ENCODE peak calls at places on chromosome X, in ten cellular contexts. H, U, D, J, F, T, V, G, A and I are unnamed samples.

GRCh38 chrX:150291014-150291413 is 72.1 kb upstream of the MAMLD1 start:
- DNase-seq in H (no peak), U (no peak), D (no peak), J (no peak), F (no peak), T (no peak), V (no peak), G (peak; percentile 29), A (no peak), I (no peak)

GRCh38 chrX:40496728-40497127 is 84.0 kb upstream of the ATP6AP2 start:
- DNase-seq in H (no peak), U (no peak), D (peak; percentile 33), J (no peak), F (no peak), T (peak; percentile 29), V (no peak), G (peak; percentile 66), A (no peak), I (no peak)

GRCh38 chrX:39171686-39172085 is 370.4 kb downstream of the MID1IP1 start:
- DNase-seq in H (no peak), U (no peak), D (no peak), J (no peak), F (no peak), T (no peak), V (no peak), G (no peak), A (no peak), I (no peak)

GRCh38 chrX:41561045-41561444 is 113.9 kb downstream of the NYX start:
- DNase-seq in H (no peak), U (peak; percentile 17), D (peak; percentile 83), J (no peak), F (no peak), T (peak; percentile 95), V (no peak), G (no peak), A (no peak), I (no peak)

GRCh38 chrX:108224727-108225455 is 133.3 kb downstream of the ATG4A start:
- DNase-seq in H (no peak), U (peak; percentile 16), D (peak; percentile 51), J (no peak), F (no peak), T (peak; percentile 31), V (no peak), G (peak; percentile 73), A (no peak), I (peak; percentile 14)

GRCh38 chrX:108947205-108947604 is 210.8 kb upstream of the IRS4 start:
- DNase-seq in H (no peak), U (no peak), D (no peak), J (no peak), F (no peak), T (no peak), V (no peak), G (no peak), A (no peak), I (no peak)

GRCh38 chrX:13212191-13212651 is 107.6 kb downstream of the ATXN3L start:
- DNase-seq in H (no peak), U (no peak), D (peak; percentile 59), J (no peak), F (no peak), T (peak; percentile 13), V (no peak), G (no peak), A (no peak), I (no peak)

GRCh38 chrX:136268051-136269048 is 17.1 kb upstream of the MAP7D3 start:
- DNase-seq in H (no peak), U (no peak), D (peak; percentile 52), J (peak; percentile 32), F (no peak), T (peak; percentile 50), V (no peak), G (peak; percentile 68), A (no peak), I (no peak)

GRCh38 chrX:15761564-15762191 is 23.6 kb downstream of the CA5B start:
- DNase-seq in H (no peak), U (no peak), D (peak; percentile 36), J (no peak), F (no peak), T (peak; percentile 41), V (no peak), G (peak; percentile 79), A (no peak), I (no peak)

GRCh38 chrX:1576201-1577101 is 15.0 kb upstream of the AKAP17A start:
- DNase-seq in H (no peak), U (no peak), D (no peak), J (no peak), F (no peak), T (no peak), V (peak; percentile 23), G (no peak), A (no peak), I (no peak)

GRCh38 chrX:102727761-102728160 is 7.2 kb downstream of the GPRASP3 start:
- DNase-seq in H (no peak), U (no peak), D (no peak), J (no peak), F (no peak), T (no peak), V (no peak), G (no peak), A (no peak), I (no peak)

GRCh38 chrX:74230094-74230493 is 73.9 kb upstream of the ZCCHC13 start:
- DNase-seq in H (no peak), U (no peak), D (no peak), J (no peak), F (no peak), T (no peak), V (no peak), G (no peak), A (no peak), I (no peak)

GRCh38 chrX:74238771-74239170 is 65.2 kb upstream of the ZCCHC13 start:
- DNase-seq in H (no peak), U (no peak), D (no peak), J (no peak), F (no peak), T (no peak), V (no peak), G (no peak), A (no peak), I (no peak)

GRCh38 chrX:74234829-74235228 is 69.2 kb upstream of the ZCCHC13 start:
- DNase-seq in H (no peak), U (no peak), D (no peak), J (no peak), F (no peak), T (no peak), V (no peak), G (no peak), A (no peak), I (no peak)

GRCh38 chrX:74231625-74232024 is 72.4 kb upstream of the ZCCHC13 start:
- DNase-seq in H (no peak), U (no peak), D (no peak), J (no peak), F (no peak), T (no peak), V (no peak), G (no peak), A (no peak), I (no peak)

GRCh38 chrX:74232859-74233258 is 71.1 kb upstream of the ZCCHC13 start:
- DNase-seq in H (no peak), U (no peak), D (peak; percentile 39), J (no peak), F (no peak), T (peak; percentile 23), V (no peak), G (no peak), A (no peak), I (no peak)
- TF ChIP-seq CTCF in H (no peak), U (no peak), D (no peak), J (no peak), F (no peak), T (no peak), V (no peak), G (peak; percentile 61), A (no peak), I (peak; percentile 19)

GRCh38 chrX:73852022-73852421 is 289.0 kb downstream of the CHIC1 start:
- DNase-seq in H (no peak), U (no peak), D (no peak), J (no peak), F (no peak), T (no peak), V (no peak), G (no peak), A (no peak), I (no peak)

GRCh38 chrX:73849054-73849453 is 286.1 kb downstream of the CHIC1 start:
- DNase-seq in H (no peak), U (no peak), D (no peak), J (no peak), F (no peak), T (no peak), V (no peak), G (no peak), A (no peak), I (no peak)

GRCh38 chrX:73850124-73851013 is 287.4 kb downstream of the CHIC1 start:
- DNase-seq in H (no peak), U (peak; percentile 62), D (peak; percentile 26), J (peak; percentile 66), F (no peak), T (peak; percentile 38), V (no peak), G (peak; percentile 61), A (no peak), I (no peak)

GRCh38 chrX:73851014-73852009 is 288.3 kb downstream of the CHIC1 start:
- DNase-seq in H (no peak), U (peak; percentile 90), D (no peak), J (peak; percentile 86), F (no peak), T (peak; percentile 96), V (no peak), G (no peak), A (no peak), I (no peak)

DNA sequence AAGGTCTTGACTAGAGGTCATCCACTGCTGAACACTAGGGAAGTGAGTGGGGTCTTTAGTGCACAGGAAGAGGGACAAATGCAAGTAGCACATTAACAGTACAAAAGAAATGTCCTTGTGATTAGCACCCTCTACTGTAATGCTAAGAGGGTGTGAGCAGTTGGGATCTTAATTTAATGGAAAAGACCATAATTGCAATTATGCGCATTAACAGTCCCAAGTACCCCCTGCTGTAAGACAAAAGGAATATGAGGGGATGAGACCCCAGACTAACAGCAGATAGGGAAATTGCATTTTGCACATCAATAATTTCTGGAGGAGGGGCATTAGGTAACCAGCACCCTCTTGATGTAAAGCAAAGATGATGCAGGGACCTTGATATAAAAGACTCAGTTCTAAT is 285.0 kb downstream of the CHIC1 start:
- DNase-seq in H (no peak), U (no peak), D (no peak), J (no peak), F (no peak), T (no peak), V (no peak), G (no peak), A (no peak), I (no peak)
- TF ChIP-seq CTCF in H (no peak), U (peak; percentile 23), D (no peak), J (no peak), F (no peak), T (peak; percentile 7), V (no peak), G (no peak), A (no peak), I (no peak)

GRCh38 chrX:42615161-42615563 is 162.8 kb downstream of the PPP1R2C start:
- DNase-seq in H (peak; percentile 55), U (no peak), D (no peak), J (no peak), F (no peak), T (no peak), V (no peak), G (peak; percentile 85), A (no peak), I (no peak)
- TF ChIP-seq CTCF in H (no peak), U (peak; percentile 16), D (no peak), J (no peak), F (peak; percentile 19), T (no peak), V (no peak), G (peak; percentile 78), A (no peak), I (peak; percentile 22)

GRCh38 chrX:47200385-47201150 is 6.9 kb downstream of the UBA1 start:
- DNase-seq in H (no peak), U (no peak), D (peak; percentile 59), J (no peak), F (no peak), T (peak; percentile 65), V (no peak), G (peak; percentile 76), A (no peak), I (no peak)
- TF ChIP-seq CTCF in H (no peak), U (no peak), D (peak; percentile 20), J (no peak), F (no peak), T (peak; percentile 25), V (no peak), G (peak; percentile 58), A (no peak), I (no peak)